ENCODE peak calls at places on chromosomes 3 and 15, in seven cellular contexts. H, N, Q, W, P, D and M are unnamed samples.

GRCh38 chr3:184737641-184738518 is 26.0 kb upstream of the MAGEF1 start:
- DNase-seq in N (no peak), D (no peak), H (no peak), P (no peak), W (no peak), Q (no peak), M (peak)

GRCh38 chr15:62847900-62848489 is 194.6 kb upstream of the TPM1 start:
- DNase-seq in D (peak), Q (peak), N (peak), W (peak), P (no peak), H (peak), M (peak)

GRCh38 chr3:69696365-69696764 is 42.9 kb upstream of the MITF start:
- DNase-seq in W (no peak), P (no peak), Q (no peak), H (no peak), N (no peak), D (no peak), M (no peak)

GRCh38 chr15:95734422-95735316 is 595.8 kb upstream of the NR2F2 start:
- DNase-seq in H (no peak), D (no peak), N (no peak), Q (no peak), W (peak), P (no peak), M (no peak)

GRCh38 chr3:49689046-49689886 is at the start of the genes MST1 and RNF123:
- DNase-seq in Q (peak), P (peak), W (peak), N (peak), D (peak), H (peak), M (no peak)

GRCh38 chr15:87527416-87527815 is 729.1 kb downstream of the NTRK3 start:
- DNase-seq in N (no peak), D (no peak), W (no peak), P (no peak), H (no peak), Q (no peak), M (no peak)

GRCh38 chr3:177746259-177747021 is 549.2 kb upstream of the TBL1XR1 start:
- DNase-seq in D (no peak), H (no peak), P (no peak), W (no peak), Q (no peak), N (no peak), M (no peak)

GRCh38 chr15:84950570-84951111 is 31.0 kb upstream of the PDE8A start:
- DNase-seq in Q (no peak), H (no peak), N (no peak), W (no peak), P (no peak), D (no peak), M (no peak)

GRCh38 chr3:152121292-152121654 is 147.5 kb upstream of the MBNL1 start:
- DNase-seq in P (no peak), H (no peak), Q (peak), D (no peak), N (no peak), W (no peak), M (no peak)

GRCh38 chr3:170383567-170383966 is 26.1 kb downstream of the SKIL start:
- DNase-seq in N (no peak), H (no peak), D (no peak), Q (no peak), W (no peak), P (no peak), M (no peak)

GRCh38 chr3:17136251-17136721 is 251.5 kb downstream of the PLCL2 start:
- DNase-seq in H (peak), D (peak), Q (no peak), P (no peak), N (no peak), W (no peak), M (no peak)

GRCh38 chr15:39025881-39026280 is 461.3 kb upstream of the RASGRP1 start:
- DNase-seq in N (no peak), W (no peak), D (no peak), Q (no peak), H (no peak), P (no peak), M (no peak)

GRCh38 chr3:111373861-111374260 is 168.1 kb upstream of the CD96 start:
- DNase-seq in P (no peak), H (no peak), W (no peak), Q (no peak), N (no peak), D (no peak), M (no peak)

GRCh38 chr15:71044006-71044405 is 71.3 kb upstream of the THSD4 start:
- DNase-seq in D (no peak), N (no peak), P (no peak), Q (no peak), W (no peak), H (no peak), M (no peak)

GRCh38 chr15:70856884-70857546 is 3.1 kb upstream of the LARP6 start:
- DNase-seq in W (no peak), P (peak), Q (peak), N (no peak), H (peak), D (peak), M (no peak)

GRCh38 chr15:38076806-38077205 is 142.4 kb downstream of the TMCO5A start:
- DNase-seq in D (no peak), H (no peak), N (no peak), W (no peak), Q (no peak), P (no peak), M (no peak)

GRCh38 chr3:42042747-42043115 is 48.4 kb upstream of the TRAK1 start:
- DNase-seq in P (no peak), N (no peak), W (no peak), D (no peak), H (no peak), Q (no peak), M (no peak)

GRCh38 chr3:126035362-126036050 is 48.4 kb downstream of the SLC41A3 start:
- DNase-seq in Q (no peak), N (no peak), D (no peak), H (no peak), W (no peak), P (no peak), M (peak)

GRCh38 chr3:40317061-40317676 is 7.7 kb downstream of the EIF1B start:
- DNase-seq in D (peak), W (peak), Q (peak), H (no peak), N (peak), P (no peak), M (no peak)

GRCh38 chr3:129445472-129445871 is 5.4 kb downstream of the IFT122 start:
- DNase-seq in D (no peak), Q (no peak), W (no peak), N (no peak), H (no peak), P (no peak), M (no peak)

GRCh38 chr3:138696661-138697370 is 88.2 kb downstream of the FAIM start:
- DNase-seq in H (no peak), W (no peak), Q (no peak), P (no peak), D (no peak), N (no peak), M (no peak)

GRCh38 chr3:188316021-188316722 is 162.2 kb downstream of the LPP start:
- DNase-seq in Q (no peak), P (no peak), H (no peak), N (no peak), D (no peak), W (no peak), M (no peak)

GRCh38 chr3:167735233-167736107 is at the start of gene SERPINI1:
- DNase-seq in Q (peak), N (peak), H (peak), W (peak), D (peak), P (peak), M (peak)

GRCh38 chr3:194259982-194260856 is 90.9 kb downstream of the CPN2 start:
- DNase-seq in Q (no peak), P (no peak), D (no peak), H (no peak), N (no peak), W (no peak), M (peak)

GRCh38 chr3:23263796-23264195 is 60.7 kb downstream of the UBE2E2 start:
- DNase-seq in W (no peak), D (no peak), Q (no peak), H (no peak), P (no peak), N (no peak), M (no peak)

GRCh38 chr3:149020196-149020838 is 29.0 kb downstream of the GYG1 start:
- DNase-seq in N (no peak), Q (no peak), D (peak), P (no peak), W (no peak), H (no peak), M (no peak)

GRCh38 chr3:56404884-56405283 is 63.4 kb downstream of the ERC2 start:
- DNase-seq in Q (no peak), D (no peak), H (no peak), P (no peak), N (no peak), W (no peak), M (no peak)

GRCh38 chr3:81452406-81452805 is 309.0 kb downstream of the GBE1 start:
- DNase-seq in P (no peak), N (no peak), H (no peak), Q (no peak), W (no peak), D (no peak), M (no peak)

GRCh38 chr3:5565026-5565425 is 377.5 kb downstream of the EDEM1 start:
- DNase-seq in Q (no peak), D (no peak), W (no peak), N (no peak), H (no peak), P (no peak), M (no peak)

GRCh38 chr3:156859578-156859977 is 33.4 kb downstream of the LEKR1 start:
- DNase-seq in P (no peak), D (no peak), W (no peak), H (no peak), Q (no peak), N (no peak), M (no peak)

DNA sequence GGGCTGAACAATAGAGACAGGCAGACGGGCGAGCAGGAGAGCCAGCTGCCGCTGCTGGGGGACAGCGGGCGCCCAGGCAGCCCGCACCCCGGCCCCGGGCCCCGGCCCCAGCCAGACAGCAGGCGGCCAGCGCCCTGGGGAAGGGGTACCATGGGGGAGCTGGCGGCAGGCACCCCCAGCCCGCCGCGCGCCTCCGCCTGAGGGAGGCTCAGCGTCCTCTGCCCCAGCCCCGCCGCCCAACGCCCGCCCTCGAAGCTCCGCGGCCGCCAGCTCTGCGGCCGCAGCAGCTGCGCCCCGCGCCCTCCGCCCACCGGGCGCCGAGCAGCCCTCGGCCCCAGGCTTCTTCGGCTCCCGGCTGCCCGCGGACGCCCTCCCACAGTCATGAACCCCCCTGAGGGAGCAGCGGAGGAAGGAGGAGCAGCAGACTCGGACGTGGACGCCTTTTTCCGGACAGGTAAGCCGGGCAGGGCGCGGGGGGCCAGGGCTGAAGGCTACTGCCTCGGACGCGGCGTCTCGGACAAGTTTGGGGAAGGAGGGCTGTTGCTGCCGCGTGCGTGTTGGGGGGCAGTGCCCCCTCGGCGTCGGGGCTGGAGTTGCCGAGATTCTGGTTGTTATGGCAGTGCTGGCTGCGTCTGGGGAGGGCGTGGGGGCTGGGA is 41.6 kb upstream of the ROPN1 start:
- DNase-seq in P (no peak), N (no peak), H (peak), Q (peak), D (no peak), W (no peak), M (no peak)
- TF ChIP-seq CTCF in P (peak), N (peak), H (peak), Q (no peak), D (peak), W (no peak), M (no peak)

GRCh38 chr3:79516795-79517194 is 251.0 kb downstream of the ROBO1 start:
- DNase-seq in P (no peak), N (no peak), Q (no peak), W (no peak), H (no peak), D (no peak), M (no peak)

GRCh38 chr3:79515072-79515471 is 252.7 kb downstream of the ROBO1 start:
- DNase-seq in D (no peak), H (no peak), Q (no peak), N (no peak), P (no peak), W (no peak), M (no peak)

GRCh38 chr3:79521221-79521848 is 246.5 kb downstream of the ROBO1 start:
- DNase-seq in Q (peak), D (no peak), N (peak), P (no peak), W (peak), H (no peak), M (no peak)

DNA sequence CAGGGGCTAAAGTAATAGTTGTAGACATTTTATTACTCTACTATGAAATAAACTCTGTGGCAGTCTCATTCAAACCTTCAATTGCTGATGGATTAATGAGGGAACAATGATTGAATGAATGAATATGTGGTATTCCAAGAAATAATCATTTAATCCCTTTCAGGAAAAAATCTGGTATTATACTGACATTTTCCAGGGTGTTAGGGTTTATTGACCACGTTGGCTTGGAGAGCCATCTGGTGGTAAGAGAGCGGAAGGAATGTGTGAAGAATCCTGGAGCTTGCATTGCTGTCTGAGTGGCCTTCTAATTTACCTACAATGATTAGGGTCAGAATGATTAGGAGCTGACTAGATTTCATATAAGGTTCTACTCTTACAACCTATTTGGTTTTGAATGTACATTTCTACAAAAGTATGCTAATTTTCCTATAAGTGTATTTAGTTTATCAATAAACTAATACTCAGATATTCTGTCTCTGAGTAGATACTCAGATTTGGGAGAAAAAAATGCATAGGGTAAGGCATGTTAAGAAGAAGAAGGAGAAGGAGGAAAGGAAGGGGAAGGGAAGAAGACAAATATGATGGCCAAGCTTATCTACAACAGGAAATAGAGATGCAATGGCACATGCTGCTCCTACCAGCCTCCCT is 249.9 kb downstream of the ROBO1 start:
- DNase-seq in P (no peak), Q (peak), D (no peak), N (peak), H (no peak), W (peak), M (no peak)
- TF ChIP-seq CTCF in P (peak), Q (peak), D (peak), N (peak), H (peak), W (peak), M (no peak)

DNA sequence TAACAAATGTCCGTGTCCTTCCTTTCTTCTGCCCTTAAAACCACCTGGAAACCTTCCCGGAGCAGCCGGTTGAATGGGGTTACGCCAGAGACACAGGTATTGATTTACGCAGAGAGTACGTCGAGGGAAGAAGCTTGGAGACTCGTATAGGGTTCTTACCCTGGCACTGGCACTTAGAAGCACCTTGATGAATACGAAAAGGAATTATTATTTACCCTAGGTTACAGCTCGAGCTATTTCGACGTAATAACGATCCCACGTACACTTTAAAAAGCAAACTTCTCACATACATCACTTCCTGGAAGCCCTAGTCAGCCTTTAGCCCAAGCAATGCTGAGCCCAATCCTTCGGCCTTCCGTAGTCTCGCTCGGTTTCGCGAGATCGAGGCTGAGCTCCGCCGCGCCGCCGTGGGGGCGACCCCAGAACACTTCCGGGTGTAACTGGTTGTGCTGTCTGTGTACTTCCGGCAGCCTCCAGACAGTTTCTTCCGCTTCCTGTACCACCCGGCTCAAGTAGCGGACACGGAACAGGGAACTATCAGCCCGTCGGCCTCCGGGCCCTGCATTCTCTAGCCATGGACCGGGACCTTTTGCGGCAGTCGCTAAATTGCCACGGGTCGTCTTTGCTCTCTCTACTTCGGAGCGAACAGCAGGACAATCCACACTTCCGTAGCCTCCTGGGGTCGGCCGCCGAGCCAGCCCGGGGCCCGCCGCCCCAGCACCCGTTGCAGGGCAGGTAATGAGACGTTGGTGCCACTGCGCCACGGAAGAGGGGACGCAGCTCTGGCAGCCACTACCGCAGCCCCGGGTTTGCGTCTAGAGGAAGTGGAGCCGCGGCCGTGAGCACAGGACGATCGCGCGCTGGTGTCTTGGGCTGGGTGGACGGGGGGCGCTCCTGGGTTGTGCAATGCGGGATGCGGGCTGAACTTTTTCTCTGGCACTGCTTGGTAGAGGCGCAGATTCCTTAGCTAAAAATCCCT is at the start of gene TTC14:
- DNase-seq in N (peak), H (peak), D (peak), W (peak), P (peak), Q (peak), M (peak)
- TF ChIP-seq CTCF in N (no peak), H (no peak), D (peak), W (no peak), P (no peak), Q (no peak), M (no peak)

DNA sequence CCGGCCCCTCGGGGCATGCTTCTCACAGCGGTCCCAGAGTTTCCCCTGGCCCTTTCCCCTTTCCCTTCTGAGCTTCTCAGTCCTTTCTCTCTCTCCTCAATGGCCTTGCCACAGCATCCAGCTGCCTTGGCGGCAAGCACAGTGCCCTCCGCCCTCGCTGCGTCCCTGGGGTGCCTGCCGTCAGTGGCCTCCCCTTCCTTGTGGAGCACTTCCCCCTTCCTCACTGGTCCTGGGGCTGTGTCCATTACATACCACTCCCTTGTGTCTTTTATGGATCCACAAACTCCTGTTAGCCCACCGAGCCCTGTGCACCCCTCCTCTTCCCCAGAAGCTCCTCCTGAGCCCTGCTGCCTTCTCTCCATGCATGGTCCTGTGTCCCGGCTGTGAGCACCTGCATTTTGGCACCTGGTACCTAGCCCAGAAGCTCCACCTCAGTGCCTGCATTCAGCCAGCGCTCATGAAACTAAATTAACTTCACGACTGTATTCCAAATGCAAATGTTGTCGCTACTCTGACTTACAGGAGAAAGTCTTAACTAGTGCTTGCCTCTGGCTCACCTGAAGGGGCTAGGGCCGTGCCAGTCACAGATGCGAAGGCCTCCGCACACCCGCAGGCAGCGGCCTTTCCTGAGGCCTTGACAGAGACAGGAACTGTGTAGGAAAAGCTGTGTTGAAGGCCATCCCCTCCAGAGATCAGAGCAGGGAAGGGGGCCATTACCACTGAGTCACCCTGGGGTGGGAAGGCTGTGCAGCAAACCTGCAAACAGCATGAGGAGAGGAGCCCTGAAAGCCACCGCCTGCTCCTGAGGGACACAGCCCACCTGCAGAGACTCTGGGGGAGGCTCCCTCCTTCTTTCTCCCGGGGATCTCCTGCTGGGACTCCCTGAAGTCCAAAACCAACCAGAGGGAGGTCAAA is 19.1 kb upstream of the KLF13 start:
- DNase-seq in Q (no peak), N (no peak), W (no peak), H (no peak), P (no peak), D (no peak), M (no peak)
- TF ChIP-seq CTCF in Q (no peak), N (no peak), W (no peak), H (no peak), P (no peak), D (no peak), M (no peak)

DNA sequence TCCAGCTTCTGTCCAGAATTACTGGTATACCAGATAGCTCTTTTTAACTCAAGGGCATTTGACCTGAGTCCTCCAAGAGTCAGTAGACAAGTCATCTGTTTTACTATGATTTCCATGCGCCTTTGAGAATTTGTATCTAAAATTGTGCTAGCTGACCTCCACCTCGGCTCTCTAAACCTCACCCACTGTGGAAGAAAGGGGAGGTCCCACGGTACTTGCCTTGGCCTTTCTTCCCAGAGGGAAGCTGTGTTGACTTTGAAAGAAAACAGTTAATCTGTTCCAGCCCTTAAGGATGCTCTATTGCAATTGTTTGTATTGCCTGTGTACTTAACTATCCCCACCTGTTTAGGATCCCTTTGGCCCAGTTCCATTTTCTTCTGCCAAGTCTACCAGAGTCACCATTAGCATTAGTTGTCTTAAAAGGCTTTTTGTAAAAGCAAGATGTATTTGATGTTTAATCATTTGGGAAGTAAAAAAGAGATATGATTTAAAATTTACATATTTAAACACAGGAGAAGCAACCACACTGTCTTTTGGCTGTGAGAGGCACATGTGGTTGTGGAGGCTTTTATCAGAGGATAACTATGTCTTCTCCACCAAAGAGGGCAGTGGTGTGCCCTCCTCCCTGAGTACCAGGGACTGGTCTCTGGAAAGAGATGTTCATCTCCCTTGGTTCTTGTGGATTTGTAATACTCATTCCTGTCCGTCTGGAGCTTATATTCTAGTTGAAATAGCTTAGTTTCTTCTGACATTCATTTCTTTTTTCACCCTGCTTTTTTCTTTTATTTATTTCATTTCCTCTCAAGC is 88.8 kb downstream of the CRTC3 start:
- DNase-seq in D (no peak), W (no peak), N (no peak), H (no peak), Q (no peak), P (no peak), M (no peak)
- TF ChIP-seq CTCF in D (no peak), W (no peak), N (no peak), H (no peak), Q (peak), P (no peak), M (no peak)